ENCODE peak calls at places on chromosomes 16 and 17, in four cellular contexts. T, A, X and D are unnamed samples.

GRCh38 chr16:64711596-64711995 is 410.3 kb downstream of the CDH11 start:
- DNase-seq in A (no peak), T (no peak), X (no peak), D (no peak)

GRCh38 chr17:7987112-7987893 is 15.1 kb upstream of the GUCY2D start:
- DNase-seq in X (no peak), T (no peak), A (no peak), D (no peak)

GRCh38 chr17:65407017-65407416 is 154.4 kb downstream of the AXIN2 start:
- DNase-seq in X (no peak), T (no peak), A (no peak), D (no peak)

GRCh38 chr16:88451586-88452484 is 1.2 kb upstream of the ZFPM1 start:
- DNase-seq in X (peak), T (no peak), A (no peak), D (peak)

GRCh38 chr16:15950167-15950854 is 895 bp downstream of the ABCC1 start:
- DNase-seq in T (peak), A (peak), X (peak), D (peak)

GRCh38 chr17:50785942-50786570 is 18.7 kb upstream of the ANKRD40CL start:
- DNase-seq in A (no peak), T (peak), X (no peak), D (no peak)

GRCh38 chr17:13346081-13346533 is 255.6 kb downstream of the HS3ST3A1 start:
- DNase-seq in A (no peak), X (no peak), T (no peak), D (peak)

GRCh38 chr16:67661101-67661661 is 421 bp downstream of the PARD6A start:
- DNase-seq in T (peak), X (no peak), A (no peak), D (no peak)

GRCh38 chr16:49495596-49496355 is 122.2 kb downstream of the C16orf78 start:
- DNase-seq in X (no peak), A (no peak), T (no peak), D (no peak)

GRCh38 chr16:70591609-70592008 is 54.8 kb upstream of the IL34 start:
- DNase-seq in X (no peak), T (no peak), A (no peak), D (no peak)

GRCh38 chr17:59330314-59330942 is 1.0 kb upstream of the YPEL2 start:
- DNase-seq in X (peak), A (peak), T (peak), D (no peak)

GRCh38 chr16:15575293-15576049 is 67.5 kb downstream of the MARF1 start:
- DNase-seq in X (peak), T (no peak), A (no peak), D (no peak)

GRCh38 chr17:7929158-7930029 is at the start of gene KCNAB3:
- DNase-seq in T (peak), X (peak), A (peak), D (no peak)

GRCh38 chr17:56203430-56203829 is 50.2 kb downstream of the ANKFN1 start:
- DNase-seq in A (no peak), X (peak), T (no peak), D (peak)

GRCh38 chr17:68248199-68248825 is 469 bp downstream of the AMZ2 start:
- DNase-seq in T (peak), A (no peak), X (no peak), D (no peak)

GRCh38 chr17:39281806-39282205 is 56.1 kb upstream of the STAC2 start:
- DNase-seq in A (no peak), X (peak), T (no peak), D (no peak)

GRCh38 chr17:44972953-44973352 is 4.8 kb upstream of the C1QL1 start:
- DNase-seq in X (no peak), A (no peak), T (no peak), D (peak)

GRCh38 chr17:80026359-80027042 is 9.2 kb downstream of the TBC1D16 start:
- DNase-seq in T (peak), X (no peak), A (peak), D (no peak)

GRCh38 chr16:54632821-54633220 is 297.8 kb upstream of the IRX5 start:
- DNase-seq in T (no peak), X (no peak), A (no peak), D (no peak)

GRCh38 chr17:52159159-52159809 is 770 bp upstream of the CA10 start:
- DNase-seq in X (no peak), A (no peak), T (peak), D (no peak)

GRCh38 chr16:11482946-11483748 is 103.6 kb downstream of the LITAF start:
- DNase-seq in A (no peak), X (no peak), T (no peak), D (no peak)

GRCh38 chr17:3598078-3598477 is 11.1 kb downstream of the TRPV1 start:
- DNase-seq in X (no peak), T (no peak), A (no peak), D (no peak)

GRCh38 chr16:58938856-58939255 is 204.7 kb upstream of the GOT2 start:
- DNase-seq in A (no peak), T (no peak), X (no peak), D (no peak)

GRCh38 chr17:29076722-29077121 is 33.8 kb downstream of the PIPOX start:
- DNase-seq in A (no peak), T (no peak), X (no peak), D (no peak)

GRCh38 chr17:82367724-82368524 is 3.6 kb upstream of the UTS2R start:
- DNase-seq in X (peak), T (peak), A (no peak), D (peak)

GRCh38 chr17:61221597-61222471 is 177.8 kb upstream of the TBX2 start:
- DNase-seq in A (no peak), T (no peak), X (no peak), D (no peak)

GRCh38 chr16:78684655-78685400 is 585.4 kb downstream of the WWOX start:
- DNase-seq in A (no peak), T (no peak), X (no peak), D (no peak)

GRCh38 chr17:1367351-1367745 is 32.7 kb downstream of the YWHAE start:
- DNase-seq in X (no peak), T (no peak), A (no peak), D (no peak)

GRCh38 chr16:21194771-21195301 is 16.5 kb downstream of the ZP2 start:
- DNase-seq in T (no peak), A (no peak), X (no peak), D (no peak)

GRCh38 chr17:48048321-48049140 is at the start of gene NFE2L1:
- DNase-seq in X (peak), T (peak), A (peak), D (peak)

GRCh38 chr17:9002610-9003354 is 18.5 kb upstream of the NTN1 start:
- DNase-seq in T (no peak), A (peak), X (no peak), D (no peak)

GRCh38 chr16:85505794-85506339 is 107.3 kb upstream of the GSE1 start:
- DNase-seq in X (no peak), T (no peak), A (no peak), D (no peak)

GRCh38 chr16:24178496-24178895 is 77.6 kb upstream of the CACNG3 start:
- DNase-seq in A (no peak), X (peak), T (no peak), D (no peak)

GRCh38 chr17:21377821-21378396 is 1.8 kb downstream of the KCNJ12 start:
- DNase-seq in T (no peak), A (no peak), X (peak), D (no peak)